ENCODE peak calls at places on chromosomes 4 and X, in four cellular contexts. N is chondrocyte, P is cardiac fibroblast, M is colonic mucosa. J is an unnamed sample.

GRCh38 chr4:8641256-8641655 is 48.7 kb downstream of the CPZ start:
- DNase-seq in N (peak), P (no peak), M (no peak), J (peak)

GRCh38 chr4:635851-636627 is 10.7 kb downstream of the PDE6B start:
- DNase-seq in N (peak), M (no peak), P (no peak), J (peak)

GRCh38 chrX:139851730-139852129 is 81.1 kb downstream of the ATP11C start:
- DNase-seq in P (no peak), N (no peak), M (no peak), J (no peak)

GRCh38 chr4:20684852-20685763 is 15.2 kb upstream of the PACRGL start:
- DNase-seq in M (no peak), N (no peak), P (peak), J (no peak)

GRCh38 chrX:24081661-24082154 is 27.0 kb downstream of the EIF2S3 start:
- DNase-seq in P (peak), N (no peak), M (peak), J (peak)

GRCh38 chr4:13704020-13704419 is 76.5 kb upstream of the BOD1L1 start:
- DNase-seq in P (no peak), N (no peak), M (peak), J (no peak)

GRCh38 chrX:153984351-153985178 is 12.0 kb downstream of the TMEM187 start:
- DNase-seq in M (no peak), N (no peak), P (no peak), J (peak)

GRCh38 chr4:176273741-176274140 is 4.7 kb upstream of the ASB5 start:
- DNase-seq in N (no peak), M (no peak), P (no peak), J (no peak)

GRCh38 chrX:41435708-41436107 is 11.4 kb upstream of the NYX start:
- DNase-seq in M (no peak), N (no peak), P (no peak), J (no peak)

GRCh38 chr4:155491336-155492131 is 114.8 kb upstream of the MAP9 start:
- DNase-seq in M (no peak), P (peak), N (no peak), J (no peak)

DNA sequence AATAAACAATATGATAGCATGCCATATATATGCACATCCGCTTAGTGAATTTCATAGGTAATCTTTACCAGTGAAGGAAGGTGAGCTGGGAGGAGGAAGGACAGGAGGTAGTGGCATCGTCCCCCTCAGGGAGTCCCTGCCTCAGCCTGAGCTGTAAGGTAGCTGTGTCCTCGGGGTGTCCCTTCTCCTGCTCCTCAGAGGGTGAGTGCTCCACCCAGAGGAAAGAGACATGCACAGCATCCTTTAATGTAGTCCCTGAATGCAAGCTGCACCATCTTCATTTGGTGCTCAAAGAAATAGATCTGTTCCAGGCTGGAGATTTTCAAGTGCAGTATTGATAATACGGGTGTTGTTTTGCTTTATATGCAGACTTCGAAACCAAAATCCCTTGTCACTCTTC is 330.4 kb upstream of the SFRP2 start:
- DNase-seq in N (no peak), M (no peak), P (no peak), J (no peak)
- TF ChIP-seq CTCF in N (peak), M (no peak), P (peak), J (no peak)

GRCh38 chr4:172692701-172693100 is 475.9 kb upstream of the GALNT7 start:
- DNase-seq in P (no peak), N (no peak), M (no peak), J (no peak)

GRCh38 chr4:172683016-172683415 is 485.6 kb upstream of the GALNT7 start:
- DNase-seq in P (no peak), M (no peak), N (no peak), J (no peak)

GRCh38 chr4:172691552-172691951 is 477.1 kb upstream of the GALNT7 start:
- DNase-seq in M (no peak), N (no peak), P (no peak), J (no peak)

GRCh38 chr4:172686021-172686420 is 482.6 kb upstream of the GALNT7 start:
- DNase-seq in N (no peak), P (no peak), M (no peak), J (no peak)

DNA sequence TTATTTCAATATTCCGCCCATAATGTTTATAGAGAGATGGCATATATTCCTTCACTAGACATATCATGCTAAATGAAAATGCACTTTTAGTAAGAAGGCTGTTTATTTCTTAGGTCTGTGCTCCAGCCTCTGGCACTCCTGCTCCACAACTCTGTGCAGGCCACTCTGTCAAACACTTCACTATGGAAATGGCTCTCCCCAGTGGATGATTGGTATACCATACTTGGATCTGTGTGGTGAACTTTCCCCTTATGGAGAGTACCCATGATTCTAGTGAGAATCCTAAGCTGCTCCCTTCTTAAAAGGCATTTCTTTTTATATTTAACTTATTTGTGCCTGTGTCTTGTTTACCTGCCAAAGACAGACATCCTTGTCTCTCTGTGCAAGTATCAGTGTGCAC is 480.1 kb upstream of the GALNT7 start:
- DNase-seq in N (no peak), M (no peak), P (no peak), J (no peak)
- TF ChIP-seq CTCF in N (peak), M (no peak), P (no peak), J (no peak)

GRCh38 chr4:52588771-52589591 is 70.1 kb downstream of the USP46 start:
- DNase-seq in N (peak), M (no peak), P (peak), J (no peak)
- TF ChIP-seq CTCF in N (no peak), M (no peak), P (no peak), J (no peak)

DNA sequence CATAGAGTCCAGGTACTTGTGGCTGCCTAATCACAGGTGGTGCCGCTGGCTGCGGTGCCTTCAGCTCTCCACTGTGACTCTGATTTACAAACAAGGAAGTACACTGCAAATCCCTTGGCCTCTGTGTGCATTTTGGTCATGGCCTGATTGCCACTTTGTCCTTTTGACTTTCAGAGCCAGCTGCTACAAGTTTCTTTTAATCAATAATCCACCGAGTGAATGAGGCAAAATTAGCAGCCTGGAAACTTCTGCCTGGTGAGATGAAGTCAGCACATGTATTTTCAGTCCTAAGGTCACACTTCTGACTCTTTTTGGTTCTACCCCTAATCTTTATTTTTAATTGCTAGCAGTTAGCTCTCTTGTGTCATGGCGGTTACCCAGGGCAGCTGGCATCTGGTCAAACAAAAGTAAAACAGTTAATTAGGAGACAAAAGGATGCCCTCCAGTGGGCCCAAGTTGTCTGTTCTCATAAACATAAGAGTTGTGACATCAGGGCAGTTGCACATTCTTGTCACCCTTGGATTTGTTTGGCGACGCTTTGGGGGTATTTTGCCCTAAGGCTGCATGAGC is 62.3 kb upstream of the LNX1 start:
- DNase-seq in P (peak), M (peak), N (no peak), J (no peak)
- TF ChIP-seq CTCF in P (no peak), M (no peak), N (peak), J (no peak)

GRCh38 chrX:120308558-120308957 is 2.7 kb downstream of the TMEM255A start:
- DNase-seq in P (no peak), M (no peak), N (no peak), J (no peak)
- TF ChIP-seq CTCF in P (no peak), M (no peak), N (peak), J (no peak)

GRCh38 chr4:6627832-6628231 is 12.7 kb upstream of the MRFAP1 start:
- DNase-seq in N (peak), M (no peak), P (no peak), J (no peak)

GRCh38 chr4:6632125-6632524 is 8.4 kb upstream of the MRFAP1 start:
- DNase-seq in P (no peak), N (peak), M (no peak), J (no peak)

GRCh38 chr4:6639137-6639680 is 1.3 kb upstream of the MRFAP1 start:
- DNase-seq in M (no peak), N (peak), P (no peak), J (no peak)

GRCh38 chr4:6634746-6635145 is 5.7 kb upstream of the MRFAP1 start:
- DNase-seq in P (no peak), M (no peak), N (peak), J (no peak)

GRCh38 chr4:6633091-6633906 is 7.2 kb upstream of the MRFAP1 start:
- DNase-seq in P (peak), M (no peak), N (peak), J (peak)
- TF ChIP-seq CTCF in P (no peak), M (no peak), N (no peak), J (no peak)